ENCODE peak calls at places on chromosome 19, in nine cellular contexts. F is T-helper 1 cell; X is HS-5; U is fibroblast of lung; G is stimulated activated CD4-positive, alpha-beta T cell treated with anti-CD3 and anti-CD28 coated beads, Interleukin-2, amount 100 ng/mL, for 48 hours; J is foreskin melanocyte; P is NCI-H1092 treated with DMSO at 0.1 percent for 48 hours; C is renal cortical epithelial cell; N is HT1080. B is an unnamed sample.

GRCh38 chr19:8641908-8642547 is 11.6 kb downstream of the NFILZ start:
- DNase-seq in F (no peak), X (no peak), U (peak; percentile 70), G (no peak), J (peak; percentile 22), P (no peak), C (peak; percentile 33), N (peak; percentile 25), B (no peak)

GRCh38 chr19:32863841-32864240 is 5.7 kb downstream of the SLC7A9 start:
- DNase-seq in F (no peak), X (no peak), U (no peak), G (no peak), J (no peak), P (no peak), C (no peak), N (no peak), B (peak; percentile 47)

GRCh38 chr19:30666301-30666803 is 294.2 kb downstream of the ZNF536 start:
- DNase-seq in F (peak; percentile 8), X (no peak), U (peak; percentile 28), G (peak; percentile 39), J (no peak), P (peak; percentile 12), C (no peak), N (no peak), B (no peak)

GRCh38 chr19:29277107-29277506 is 64.2 kb upstream of the UQCRFS1 start:
- DNase-seq in F (peak; percentile 32), X (no peak), U (no peak), G (peak; percentile 21), J (no peak), P (no peak), C (no peak), N (peak; percentile 80), B (no peak)

GRCh38 chr19:32566246-32566830 is 14.7 kb upstream of the PDCD5 start:
- DNase-seq in F (no peak), X (no peak), U (peak; percentile 12), G (no peak), J (no peak), P (no peak), C (no peak), N (peak; percentile 71), B (peak; percentile 76)

GRCh38 chr19:2259331-2259730 is 3.1 kb upstream of the JSRP1 start:
- DNase-seq in F (no peak), X (no peak), U (no peak), G (no peak), J (no peak), P (no peak), C (no peak), N (no peak), B (peak; percentile 94)

GRCh38 chr19:28207244-28207643 is 1005.7 kb downstream of the UQCRFS1 start:
- DNase-seq in F (no peak), X (no peak), U (no peak), G (no peak), J (no peak), P (no peak), C (no peak), N (no peak), B (no peak)

GRCh38 chr19:21197589-21198295 is 55.9 kb downstream of the ZNF431 start:
- DNase-seq in F (no peak), X (no peak), U (no peak), G (no peak), J (no peak), P (no peak), C (no peak), N (no peak), B (no peak)

GRCh38 chr19:45439569-45440258 is 16.0 kb upstream of the ERCC1 start:
- DNase-seq in F (peak; percentile 81), X (no peak), U (peak; percentile 78), G (peak; percentile 76), J (peak; percentile 68), P (peak; percentile 32), C (no peak), N (peak; percentile 69), B (peak; percentile 99)

GRCh38 chr19:33688657-33688992 is 66.9 kb downstream of the CHST8 start:
- DNase-seq in F (no peak), X (no peak), U (no peak), G (no peak), J (no peak), P (no peak), C (no peak), N (no peak), B (peak; percentile 41)

GRCh38 chr19:49538643-49539042 is 10.8 kb downstream of the RCN3 start:
- DNase-seq in F (no peak), X (no peak), U (no peak), G (no peak), J (no peak), P (no peak), C (no peak), N (no peak), B (no peak)

GRCh38 chr19:45613926-45614725 is 12.1 kb upstream of the GPR4 start:
- DNase-seq in F (no peak), X (peak; percentile 85), U (peak; percentile 87), G (peak; percentile 40), J (no peak), P (no peak), C (peak; percentile 97), N (peak; percentile 98), B (peak; percentile 99)

GRCh38 chr19:35328851-35329285 is at the start of gene CD22:
- DNase-seq in F (no peak), X (no peak), U (no peak), G (no peak), J (no peak), P (no peak), C (no peak), N (no peak), B (peak; percentile 62)

GRCh38 chr19:38649305-38650179 is 2.1 kb downstream of the ACTN4 start:
- DNase-seq in F (no peak), X (no peak), U (no peak), G (no peak), J (no peak), P (no peak), C (peak; percentile 72), N (peak; percentile 62), B (peak; percentile 85)

GRCh38 chr19:16125738-16126495 is 14.2 kb downstream of the RAB8A start:
- DNase-seq in F (no peak), X (no peak), U (peak; percentile 22), G (no peak), J (no peak), P (no peak), C (no peak), N (no peak), B (peak; percentile 89)

GRCh38 chr19:38869836-38870607 is 8.1 kb downstream of the RINL start:
- DNase-seq in F (peak; percentile 95), X (no peak), U (peak; percentile 44), G (peak; percentile 89), J (peak; percentile 35), P (no peak), C (peak; percentile 42), N (no peak), B (peak; percentile 89)

GRCh38 chr19:51799311-51799997 is 4.5 kb downstream of the FPR3 start:
- DNase-seq in F (no peak), X (peak; percentile 80), U (peak; percentile 97), G (no peak), J (no peak), P (no peak), C (peak; percentile 1), N (peak; percentile 88), B (peak; percentile 91)

GRCh38 chr19:57807541-57807940 is 7.2 kb downstream of the ZNF552 start:
- DNase-seq in F (no peak), X (no peak), U (no peak), G (no peak), J (no peak), P (no peak), C (no peak), N (no peak), B (no peak)

GRCh38 chr19:20863176-20863575 is 59.9 kb upstream of the ZNF85 start:
- DNase-seq in F (no peak), X (no peak), U (no peak), G (no peak), J (no peak), P (no peak), C (no peak), N (no peak), B (no peak)

GRCh38 chr19:12937243-12938053 is 961 bp upstream of the CALR start:
- DNase-seq in F (no peak), X (no peak), U (no peak), G (no peak), J (peak; percentile 20), P (peak; percentile 91), C (no peak), N (peak; percentile 34), B (peak; percentile 53)

GRCh38 chr19:16379521-16380313 is 55.1 kb downstream of the KLF2 start:
- DNase-seq in F (no peak), X (no peak), U (no peak), G (no peak), J (no peak), P (no peak), C (no peak), N (no peak), B (peak; percentile 51)

GRCh38 chr19:50569938-50570540 is 1.8 kb upstream of the LRRC4B start:
- DNase-seq in F (no peak), X (no peak), U (no peak), G (no peak), J (no peak), P (no peak), C (no peak), N (no peak), B (peak; percentile 76)

GRCh38 chr19:18414504-18415176 is 4.6 kb upstream of the SSBP4 start:
- DNase-seq in F (no peak), X (no peak), U (no peak), G (no peak), J (no peak), P (no peak), C (peak; percentile 37), N (no peak), B (peak; percentile 92)

GRCh38 chr19:14073232-14073924 is 792 bp downstream of the MISP3 start:
- DNase-seq in F (peak; percentile 78), X (peak; percentile 58), U (peak; percentile 78), G (peak; percentile 61), J (no peak), P (peak; percentile 82), C (no peak), N (peak; percentile 65), B (peak; percentile 96)

GRCh38 chr19:15563325-15563794 is 51.7 kb upstream of the CYP4F8 start:
- DNase-seq in F (no peak), X (no peak), U (no peak), G (no peak), J (no peak), P (peak; percentile 45), C (no peak), N (no peak), B (no peak)

GRCh38 chr19:660793-661426 is 2.1 kb downstream of the RNF126 start:
- DNase-seq in F (no peak), X (no peak), U (no peak), G (no peak), J (no peak), P (no peak), C (peak; percentile 24), N (no peak), B (no peak)

GRCh38 chr19:42098781-42099180 is 22.8 kb downstream of the ZNF574 start:
- DNase-seq in F (no peak), X (no peak), U (no peak), G (no peak), J (no peak), P (no peak), C (no peak), N (no peak), B (peak; percentile 14)

GRCh38 chr19:34767967-34768366 is 5.0 kb downstream of the ZNF599 start:
- DNase-seq in F (no peak), X (no peak), U (no peak), G (no peak), J (no peak), P (no peak), C (no peak), N (no peak), B (no peak)

GRCh38 chr19:18002347-18002850 is 5.6 kb upstream of the ARRDC2 start:
- DNase-seq in F (no peak), X (no peak), U (no peak), G (no peak), J (no peak), P (no peak), C (no peak), N (no peak), B (no peak)

GRCh38 chr19:47172666-47173455 is 42.2 kb downstream of the SAE1 start:
- DNase-seq in F (no peak), X (no peak), U (no peak), G (no peak), J (no peak), P (no peak), C (no peak), N (no peak), B (no peak)

GRCh38 chr19:34963531-34964406 is at the start of gene ZNF792:
- DNase-seq in F (peak; percentile 39), X (no peak), U (peak; percentile 30), G (peak; percentile 43), J (peak; percentile 24), P (peak; percentile 40), C (no peak), N (peak; percentile 46), B (peak; percentile 95)

B was measured in osteoblast.